ENCODE peak calls at places on chromosome 12, in eight cellular contexts. M is gastrocnemius medialis; Z is mesendoderm; A is Daoy; X is activated T-helper 2 cell treated with anti-CD3 and anti-CD28 coated beads, Interferon-gamma antibody, Interleukin-2, Interleukin-4, amounts not matched to agents 10 μg/mL and 5 μg/mL and 100 μg/mL, durations not matched to agents 14 hours and 24 hours and 36 hours; F is kidney tubule cell; E is adipocyte; I is posterior vena cava. V is an unnamed sample.

GRCh38 chr12:44874981-44875416 is 1.1 kb downstream of the NELL2 start:
- DNase-seq in F (no peak), M (no peak), A (peak), X (no peak), E (peak), I (no peak), Z (peak), V (no peak)

GRCh38 chr12:48419409-48419935 is 52.9 kb upstream of the ANP32D start:
- DNase-seq in E (no peak), A (no peak), F (no peak), I (no peak), Z (peak), M (no peak), X (no peak), V (no peak)

GRCh38 chr12:116136340-116136739 is 141.2 kb downstream of the MED13L start:
- DNase-seq in Z (no peak), A (peak), X (no peak), F (peak), E (no peak), M (no peak), I (no peak), V (no peak)

GRCh38 chr12:116977465-116978380 is 67.0 kb downstream of the FBXW8 start:
- DNase-seq in X (no peak), Z (peak), E (peak), M (no peak), A (no peak), I (no peak), F (no peak), V (no peak)

GRCh38 chr12:107845980-107846659 is 71.6 kb downstream of the ASCL4 start:
- DNase-seq in E (no peak), M (no peak), A (peak), I (no peak), F (peak), X (no peak), Z (no peak), V (no peak)

GRCh38 chr12:119940881-119941280 is 48.2 kb upstream of the BICDL1 start:
- DNase-seq in M (no peak), E (peak), Z (no peak), X (no peak), I (no peak), F (peak), A (peak), V (no peak)

GRCh38 chr12:48831257-48831656 is 13.0 kb downstream of the CACNB3 start:
- DNase-seq in F (no peak), M (no peak), E (no peak), A (no peak), X (no peak), Z (no peak), I (no peak), V (no peak)

GRCh38 chr12:130121246-130122005 is 40.8 kb upstream of the FZD10 start:
- DNase-seq in M (no peak), F (no peak), X (no peak), E (no peak), A (no peak), I (peak), Z (no peak), V (no peak)

GRCh38 chr12:16524378-16524777 is 81.6 kb downstream of the LMO3 start:
- DNase-seq in Z (no peak), M (no peak), E (no peak), F (no peak), X (no peak), A (no peak), I (no peak), V (no peak)

GRCh38 chr12:92502417-92503028 is 200.3 kb upstream of the PLEKHG7 start:
- DNase-seq in X (no peak), I (no peak), M (no peak), A (peak), F (peak), Z (peak), E (no peak), V (no peak)

GRCh38 chr12:47877081-47877480 is 27.7 kb downstream of the VDR start:
- DNase-seq in M (no peak), A (no peak), Z (no peak), X (no peak), I (no peak), E (no peak), F (no peak), V (no peak)

GRCh38 chr12:109677323-109677722 is 36.3 kb upstream of the FAM222A start:
- DNase-seq in M (no peak), X (no peak), Z (peak), E (no peak), I (no peak), F (no peak), A (no peak), V (no peak)

GRCh38 chr12:132524405-132524804 is 34.5 kb downstream of the FBRSL1 start:
- DNase-seq in X (no peak), F (peak), A (peak), Z (no peak), E (no peak), M (no peak), I (no peak), V (peak)

GRCh38 chr12:26119391-26119981 is 5.4 kb downstream of the BHLHE41 start:
- DNase-seq in F (peak), I (no peak), X (no peak), A (peak), E (peak), Z (peak), M (peak), V (no peak)

GRCh38 chr12:56941299-56942017 is 7.2 kb upstream of the SDR9C7 start:
- DNase-seq in Z (peak), X (no peak), M (no peak), I (no peak), F (peak), E (peak), A (peak), V (no peak)

GRCh38 chr12:100295764-100296555 is 29.0 kb downstream of the SCYL2 start:
- DNase-seq in E (peak), M (no peak), X (no peak), A (peak), F (peak), I (no peak), Z (no peak), V (no peak)

GRCh38 chr12:121232163-121232562 is 22.2 kb downstream of the P2RX4 start:
- DNase-seq in F (no peak), X (no peak), A (no peak), Z (no peak), M (no peak), I (no peak), E (no peak), V (no peak)

GRCh38 chr12:111444706-111445310 is 39.1 kb downstream of the SH2B3 start:
- DNase-seq in A (no peak), F (peak), X (peak), E (no peak), M (peak), I (peak), Z (peak), V (peak)

GRCh38 chr12:30304528-30304927 is 391.1 kb downstream of the IPO8 start:
- DNase-seq in E (no peak), M (no peak), Z (peak), X (no peak), F (no peak), A (no peak), I (no peak), V (no peak)

GRCh38 chr12:43112101-43112661 is 439.8 kb downstream of the ADAMTS20 start:
- DNase-seq in F (no peak), Z (no peak), E (no peak), X (no peak), M (no peak), I (no peak), A (no peak), V (no peak)

GRCh38 chr12:98373019-98373554 is 142.3 kb upstream of the TMPO start:
- DNase-seq in X (no peak), E (peak), A (peak), M (no peak), Z (peak), F (peak), I (no peak), V (no peak)

GRCh38 chr12:58030566-58031279 is 89.4 kb downstream of the ATP23 start:
- DNase-seq in I (no peak), E (peak), F (peak), M (no peak), A (peak), Z (no peak), X (no peak), V (no peak)

GRCh38 chr12:123686636-123687190 is 15.8 kb downstream of the TCTN2 start:
- DNase-seq in M (no peak), F (no peak), I (no peak), Z (no peak), X (no peak), E (no peak), A (no peak), V (no peak)

GRCh38 chr12:95168746-95169145 is 48.5 kb downstream of the FGD6 start:
- DNase-seq in F (no peak), E (no peak), A (no peak), I (no peak), X (no peak), Z (no peak), M (no peak), V (no peak)

GRCh38 chr12:110546339-110546738 is 36.8 kb downstream of the PPTC7 start:
- DNase-seq in I (no peak), F (peak), M (no peak), Z (no peak), X (no peak), E (peak), A (peak), V (no peak)

GRCh38 chr12:108120863-108121165 is 8.3 kb upstream of the WSCD2 start:
- DNase-seq in Z (no peak), M (no peak), E (no peak), A (no peak), I (no peak), X (no peak), F (no peak), V (no peak)

GRCh38 chr12:34526946-34527345 is 504.6 kb downstream of the ALG10 start:
- DNase-seq in E (peak), F (no peak), X (no peak), Z (no peak), M (no peak), I (no peak), A (no peak), V (no peak)

GRCh38 chr12:91926810-91927209 is 218.8 kb downstream of the BTG1 start:
- DNase-seq in F (peak), A (no peak), Z (peak), E (peak), X (no peak), I (no peak), M (no peak), V (no peak)

GRCh38 chr12:72261885-72262284 is 10.3 kb upstream of the TRHDE start:
- DNase-seq in E (no peak), X (no peak), M (no peak), A (no peak), F (no peak), Z (no peak), I (no peak), V (no peak)

GRCh38 chr12:89192419-89192818 is 159.9 kb downstream of the DUSP6 start:
- DNase-seq in F (peak), M (no peak), E (no peak), X (no peak), Z (no peak), A (no peak), I (no peak), V (no peak)

GRCh38 chr12:93714382-93714781 is 37.2 kb downstream of the CRADD start:
- DNase-seq in Z (peak), E (no peak), X (no peak), A (no peak), I (no peak), M (peak), F (peak), V (no peak)

GRCh38 chr12:92253301-92253700 is 107.7 kb upstream of the BTG1 start:
- DNase-seq in E (no peak), Z (no peak), F (no peak), A (peak), I (no peak), X (no peak), M (no peak), V (no peak)

GRCh38 chr12:14930299-14930698 is 8.0 kb downstream of the ERP27 start:
- DNase-seq in A (no peak), X (no peak), F (no peak), E (peak), Z (no peak), I (no peak), M (no peak), V (no peak)

GRCh38 chr12:110940296-110940695 is 19.9 kb upstream of the MYL2 start:
- DNase-seq in E (no peak), A (no peak), F (no peak), X (no peak), M (no peak), I (no peak), Z (no peak), V (no peak)

GRCh38 chr12:127811988-127812387 is 455.0 kb upstream of the TMEM132C start:
- DNase-seq in Z (peak), M (no peak), X (no peak), I (peak), E (peak), A (peak), F (no peak), V (no peak)

GRCh38 chr12:122064034-122064777 is 14.3 kb upstream of the MLXIP start:
- DNase-seq in E (peak), A (peak), Z (peak), I (peak), X (no peak), F (peak), M (peak), V (peak)

GRCh38 chr12:73952304-73952703 is 585.3 kb upstream of the ATXN7L3B start:
- DNase-seq in F (no peak), Z (no peak), X (no peak), A (no peak), E (no peak), M (no peak), I (no peak), V (no peak)

GRCh38 chr12:80400591-80400991 is 43.4 kb upstream of the PTPRQ start:
- DNase-seq in A (peak), X (no peak), M (no peak), F (no peak), I (no peak), E (no peak), Z (peak), V (no peak)

GRCh38 chr12:110012137-110012536 is 12.9 kb downstream of the ANKRD13A start:
- DNase-seq in E (peak), X (no peak), A (no peak), M (no peak), Z (no peak), I (no peak), F (peak), V (no peak)

V was measured in C1 segment of cervical spinal cord.